ENCODE peak calls at places on chromosomes 5 and 9, in four cellular contexts. U is left colon; C is activated effector memory CD4-positive, alpha-beta T cell treated with Interleukin-2 at 50 U/mL for 16 hours; L is stimulated activated CD4-positive, alpha-beta T cell treated with anti-CD3 and anti-CD28 coated beads, Interleukin-15, amount 100 ng/mL, for 1 hour. N is an unnamed sample.

GRCh38 chr5:37830348-37830747 is 9.5 kb downstream of the GDNF start:
- DNase-seq in U (no peak), C (no peak), L (no peak), N (no peak)

GRCh38 chr5:125750538-125751186 is 672.5 kb upstream of the GRAMD2B start:
- DNase-seq in U (no peak), C (no peak), L (no peak), N (no peak)

GRCh38 chr5:89090021-89090420 is 207.0 kb upstream of the MEF2C start:
- DNase-seq in U (no peak), C (no peak), L (no peak), N (no peak)

GRCh38 chr9:36848946-36849345 is 185.1 kb downstream of the PAX5 start:
- DNase-seq in U (no peak), C (no peak), L (no peak), N (no peak)

GRCh38 chr5:119943148-119943547 is 313.8 kb downstream of the FAM170A start:
- DNase-seq in U (no peak), C (no peak), L (no peak), N (no peak)

GRCh38 chr9:19102181-19102630 is 498 bp downstream of the HAUS6 start:
- DNase-seq in U (no peak), C (peak), L (no peak), N (no peak)

GRCh38 chr5:103587185-103587748 is 24.7 kb upstream of the NUDT12 start:
- DNase-seq in U (no peak), C (no peak), L (no peak), N (no peak)

GRCh38 chr5:131684595-131684994 is 49.6 kb upstream of the RAPGEF6 start:
- DNase-seq in U (no peak), C (no peak), L (no peak), N (no peak)

GRCh38 chr9:69466151-69466550 is 141.1 kb downstream of the ENTREP1 start:
- DNase-seq in U (no peak), C (no peak), L (no peak), N (no peak)

GRCh38 chr9:134191455-134192209 is 27.3 kb upstream of the RNU6ATAC start:
- DNase-seq in U (peak), C (no peak), L (no peak), N (no peak)

GRCh38 chr5:93359296-93359957 is 221.6 kb downstream of the NR2F1-AS1 start:
- DNase-seq in U (no peak), C (no peak), L (no peak), N (no peak)

GRCh38 chr9:128696923-128697707 is 5.2 kb upstream of the PKN3 start:
- DNase-seq in U (no peak), C (no peak), L (no peak), N (no peak)

GRCh38 chr9:91949946-91950664 is at the start of gene ROR2:
- DNase-seq in U (peak), C (peak), L (no peak), N (peak)

GRCh38 chr5:144335561-144335960 is 164.9 kb downstream of the KCTD16 start:
- DNase-seq in U (no peak), C (no peak), L (no peak), N (no peak)

GRCh38 chr9:36485647-36486453 is 85.8 kb upstream of the RNF38 start:
- DNase-seq in U (no peak), C (no peak), L (no peak), N (peak)

N was measured in prostate gland.